ENCODE peak calls at places on chromosome 3, in four cellular contexts. T is effector CD8-positive, alpha-beta T cell; Y is nephron progenitor cell; H is CD8-positive, alpha-beta memory T cell. W is an unnamed sample.

GRCh38 chr3:187263270-187263669 is 28.3 kb downstream of the MASP1 start:
- DNase-seq in T (no peak), Y (no peak), H (no peak), W (no peak)

GRCh38 chr3:149816986-149817385 is 4.0 kb downstream of the RNF13 start:
- DNase-seq in T (no peak), Y (no peak), H (no peak), W (no peak)

GRCh38 chr3:170714562-170715535 is 129.0 kb upstream of the SLC7A14 start:
- DNase-seq in T (no peak), Y (no peak), H (no peak), W (no peak)

GRCh38 chr3:184567924-184568590 is 6.5 kb downstream of the EPHB3 start:
- DNase-seq in T (no peak), Y (no peak), H (no peak), W (no peak)

GRCh38 chr3:165753560-165753959 is 83.7 kb downstream of the BCHE start:
- DNase-seq in T (no peak), Y (no peak), H (no peak), W (no peak)

GRCh38 chr3:30630238-30631030 is 24.0 kb downstream of the TGFBR2 start:
- DNase-seq in T (no peak), Y (no peak), H (no peak), W (no peak)

GRCh38 chr3:126357299-126358037 is at the start of gene KLF15:
- DNase-seq in T (peak; percentile 68), Y (peak; percentile 90), H (peak; percentile 72), W (peak; percentile 58)

GRCh38 chr3:11276901-11277300 is 4.7 kb downstream of the ATG7 start:
- DNase-seq in T (no peak), Y (no peak), H (no peak), W (no peak)

GRCh38 chr3:169171739-169172138 is 491.8 kb downstream of the MECOM start:
- DNase-seq in T (no peak), Y (no peak), H (no peak), W (no peak)

GRCh38 chr3:144770813-144771400 is 799.3 kb downstream of the DIPK2A start:
- DNase-seq in T (no peak), Y (no peak), H (no peak), W (no peak)

GRCh38 chr3:132145833-132146232 is 111.0 kb upstream of the CPNE4 start:
- DNase-seq in T (no peak), Y (no peak), H (no peak), W (no peak)

GRCh38 chr3:4823986-4824947 is 155.0 kb upstream of the BHLHE40 start:
- DNase-seq in T (no peak), Y (peak; percentile 37), H (no peak), W (no peak)

GRCh38 chr3:127151992-127152391 is 40.9 kb upstream of the PRR23E start:
- DNase-seq in T (no peak), Y (no peak), H (no peak), W (no peak)

GRCh38 chr3:72892081-72892763 is 4.4 kb downstream of the GXYLT2 start:
- DNase-seq in T (no peak), Y (no peak), H (no peak), W (no peak)

GRCh38 chr3:155741598-155741997 is 3.3 kb downstream of the PLCH1 start:
- DNase-seq in T (no peak), Y (no peak), H (no peak), W (no peak)

GRCh38 chr3:25820372-25820771 is 30.5 kb downstream of the OXSM start:
- DNase-seq in T (no peak), Y (no peak), H (no peak), W (no peak)

GRCh38 chr3:142817356-142817755 is 71.5 kb downstream of the PCOLCE2 start:
- DNase-seq in T (no peak), Y (no peak), H (no peak), W (no peak)

GRCh38 chr3:58635371-58636285 is 30.9 kb downstream of the FAM3D start:
- DNase-seq in T (no peak), Y (no peak), H (no peak), W (no peak)

GRCh38 chr3:124882749-124883148 is 4.4 kb downstream of the ITGB5 start:
- DNase-seq in T (no peak), Y (no peak), H (no peak), W (no peak)

GRCh38 chr3:24237971-24238767 is 256.5 kb downstream of the THRB start:
- DNase-seq in T (no peak), Y (peak; percentile 40), H (no peak), W (no peak)

GRCh38 chr3:134326126-134326525 is 48.1 kb downstream of the AMOTL2 start:
- DNase-seq in T (no peak), Y (no peak), H (no peak), W (no peak)

GRCh38 chr3:58333206-58334012 is 717 bp downstream of the PXK start:
- DNase-seq in T (no peak), Y (peak; percentile 52), H (peak; percentile 2), W (peak; percentile 10)

GRCh38 chr3:126683506-126683905 is 20.5 kb upstream of the CHCHD6 start:
- DNase-seq in T (no peak), Y (no peak), H (no peak), W (no peak)

GRCh38 chr3:149342413-149343340 is 9.2 kb upstream of the TM4SF18 start:
- DNase-seq in T (no peak), Y (no peak), H (no peak), W (no peak)

GRCh38 chr3:187852842-187853727 is 107.8 kb upstream of the BCL6 start:
- DNase-seq in T (no peak), Y (no peak), H (no peak), W (no peak)

GRCh38 chr3:133137042-133137393 is 98.8 kb downstream of the TMEM108 start:
- DNase-seq in T (no peak), Y (no peak), H (no peak), W (no peak)

GRCh38 chr3:32883817-32884216 is 66.0 kb downstream of the TRIM71 start:
- DNase-seq in T (no peak), Y (no peak), H (no peak), W (no peak)

GRCh38 chr3:14141144-14141543 is 16.3 kb downstream of the TMEM43 start:
- DNase-seq in T (no peak), Y (no peak), H (no peak), W (no peak)

GRCh38 chr3:105429034-105429762 is 62.5 kb downstream of the ALCAM start:
- DNase-seq in T (no peak), Y (no peak), H (no peak), W (no peak)

GRCh38 chr3:178519701-178520100 is 16.5 kb upstream of the KCNMB2 start:
- DNase-seq in T (no peak), Y (no peak), H (no peak), W (no peak)

GRCh38 chr3:49026536-49026935 is 2.7 kb downstream of the IMPDH2 start:
- DNase-seq in T (no peak), Y (no peak), H (no peak), W (no peak)

GRCh38 chr3:64266983-64267382 is 41.7 kb upstream of the PRICKLE2 start:
- DNase-seq in T (no peak), Y (no peak), H (no peak), W (no peak)

GRCh38 chr3:111998661-111999641 is at the start of gene TAGLN3:
- DNase-seq in T (no peak), Y (peak; percentile 60), H (no peak), W (no peak)

GRCh38 chr3:179318876-179319275 is 4.0 kb upstream of the ZNF639 start:
- DNase-seq in T (no peak), Y (no peak), H (no peak), W (no peak)

GRCh38 chr3:189962466-189962865 is 158.2 kb downstream of the P3H2 start:
- DNase-seq in T (no peak), Y (no peak), H (no peak), W (no peak)

GRCh38 chr3:151639096-151639740 is 94.5 kb upstream of the AADACL2 start:
- DNase-seq in T (no peak), Y (no peak), H (no peak), W (no peak)

GRCh38 chr3:195044411-195044810 is 226.5 kb downstream of the XXYLT1 start:
- DNase-seq in T (no peak), Y (no peak), H (no peak), W (no peak)

GRCh38 chr3:184523825-184524615 is 37.6 kb upstream of the EPHB3 start:
- DNase-seq in T (no peak), Y (no peak), H (no peak), W (no peak)

GRCh38 chr3:10224794-10225660 is 23.2 kb upstream of the TATDN2 start:
- DNase-seq in T (peak; percentile 30), Y (peak; percentile 46), H (peak; percentile 54), W (peak; percentile 43)